ENCODE peak calls at places on chromosomes 16 and 17, in six cellular contexts. A, Q, G, L, B and H are unnamed samples.
A peak's percentile ranks its signal among the peaks of the same experiment; 100 is the strongest.

GRCh38 chr17:57898487-57899311 is 48.9 kb upstream of the MRPS23 start:
- DNase-seq in G (no peak), Q (peak; percentile 48), L (no peak), B (no peak), A (peak; percentile 51), H (peak; percentile 77)

GRCh38 chr16:81688182-81688581 is 90.9 kb upstream of the PLCG2 start:
- DNase-seq in G (no peak), Q (no peak), A (no peak), B (no peak), L (no peak), H (no peak)

GRCh38 chr17:73429440-73430164 is 117.8 kb upstream of the CDC42EP4 start:
- DNase-seq in A (peak; percentile 90), L (peak; percentile 10), Q (peak; percentile 79), B (peak; percentile 78), G (peak; percentile 77), H (peak; percentile 59)

GRCh38 chr16:14301150-14302030 is 230.3 kb downstream of the MRTFB start:
- DNase-seq in L (no peak), Q (peak; percentile 59), G (peak; percentile 79), B (peak; percentile 42), A (no peak), H (no peak)

GRCh38 chr17:77366558-77367245 is 225.9 kb downstream of the SEC14L1 start:
- DNase-seq in B (peak; percentile 25), G (no peak), L (no peak), Q (peak; percentile 43), A (no peak), H (no peak)

GRCh38 chr17:76354747-76355310 is 1.1 kb upstream of the PRPSAP1 start:
- DNase-seq in Q (no peak), A (no peak), L (no peak), G (peak; percentile 31), B (no peak), H (no peak)

GRCh38 chr17:17385502-17385901 is 82.3 kb downstream of the NT5M start:
- DNase-seq in Q (no peak), G (no peak), A (no peak), L (no peak), B (no peak), H (no peak)

GRCh38 chr17:62937636-62938035 is 28.4 kb upstream of the TANC2 start:
- DNase-seq in G (no peak), L (no peak), Q (no peak), A (no peak), B (no peak), H (no peak)

GRCh38 chr17:37493249-37494027 is 3.7 kb downstream of the DUSP14 start:
- DNase-seq in Q (no peak), G (no peak), B (no peak), L (no peak), A (no peak), H (no peak)

GRCh38 chr17:44012874-44013273 is 1.9 kb downstream of the TMEM101 start:
- DNase-seq in L (no peak), G (no peak), B (no peak), A (no peak), Q (no peak), H (no peak)

GRCh38 chr17:17575360-17576251 is 15.9 kb downstream of the PEMT start:
- DNase-seq in Q (peak; percentile 52), L (no peak), G (no peak), A (no peak), B (peak; percentile 54), H (no peak)

GRCh38 chr17:77831497-77832179 is 126.9 kb upstream of the TNRC6C start:
- DNase-seq in B (no peak), Q (no peak), L (no peak), G (no peak), A (no peak), H (no peak)

GRCh38 chr17:81009124-81009523 is 17.5 kb downstream of the CHMP6 start:
- DNase-seq in Q (no peak), A (no peak), G (no peak), B (no peak), L (no peak), H (no peak)

GRCh38 chr17:70484496-70484895 is 315.2 kb downstream of the KCNJ2 start:
- DNase-seq in A (no peak), G (no peak), B (no peak), L (no peak), Q (no peak), H (no peak)

GRCh38 chr16:4316732-4317461 is 1.0 kb downstream of the GLIS2 start:
- DNase-seq in G (peak; percentile 81), A (no peak), Q (peak; percentile 62), B (no peak), L (no peak), H (no peak)

GRCh38 chr16:86076606-86077005 is 177.6 kb downstream of the IRF8 start:
- DNase-seq in A (no peak), Q (no peak), L (no peak), B (no peak), G (no peak), H (no peak)

GRCh38 chr17:48540213-48540612 is 4.7 kb downstream of the HOXB2 start:
- DNase-seq in B (no peak), A (no peak), G (no peak), Q (no peak), L (no peak), H (no peak)

GRCh38 chr17:81511800-81512559 is 619 bp downstream of the ACTG1 start:
- DNase-seq in G (peak; percentile 64), A (no peak), L (no peak), Q (no peak), B (peak; percentile 22), H (no peak)

GRCh38 chr17:385195-385835 is 32.7 kb upstream of the RPH3AL start:
- DNase-seq in B (peak; percentile 44), G (peak; percentile 56), A (no peak), Q (peak; percentile 71), L (no peak), H (no peak)

GRCh38 chr17:66695098-66695497 is 139.8 kb upstream of the CACNG5 start:
- DNase-seq in G (no peak), B (no peak), A (no peak), Q (no peak), L (no peak), H (no peak)

GRCh38 chr16:86354641-86355040 is 155.7 kb upstream of the FOXF1 start:
- DNase-seq in B (no peak), Q (no peak), L (no peak), A (no peak), G (no peak), H (no peak)

GRCh38 chr16:85449195-85449884 is 163.8 kb upstream of the GSE1 start:
- DNase-seq in Q (no peak), L (no peak), B (no peak), G (no peak), A (no peak), H (peak; percentile 48)

GRCh38 chr16:2585651-2586081 is 47.8 kb downstream of the PDPK1 start:
- DNase-seq in A (no peak), G (no peak), L (no peak), Q (no peak), B (no peak), H (no peak)

GRCh38 chr17:40309938-40310510 is 1.0 kb downstream of the RARA start:
- DNase-seq in G (no peak), B (no peak), L (no peak), Q (no peak), A (no peak), H (peak; percentile 27)

GRCh38 chr17:49845210-49845782 is 2.6 kb downstream of the TAC4 start:
- DNase-seq in G (no peak), L (no peak), B (no peak), Q (peak; percentile 43), A (no peak), H (peak; percentile 35)

GRCh38 chr17:42325026-42325425 is 36.7 kb downstream of the STAT5A start:
- DNase-seq in G (peak; percentile 85), B (peak; percentile 67), L (no peak), Q (no peak), A (peak; percentile 43), H (peak; percentile 56)

GRCh38 chr17:37117743-37118142 is 169.0 kb downstream of the AATF start:
- DNase-seq in B (no peak), A (no peak), Q (no peak), G (no peak), L (no peak), H (no peak)

GRCh38 chr16:86996081-86996480 is 321.1 kb downstream of the C16orf95 start:
- DNase-seq in L (no peak), B (no peak), G (no peak), Q (no peak), A (no peak), H (no peak)

GRCh38 chr16:14133907-14134306 is 62.8 kb downstream of the MRTFB start:
- DNase-seq in G (no peak), L (no peak), B (no peak), A (no peak), Q (no peak), H (no peak)

GRCh38 chr16:4414187-4414909 is 2.0 kb downstream of the CORO7 start:
- DNase-seq in L (no peak), A (no peak), G (no peak), Q (no peak), B (no peak), H (no peak)

GRCh38 chr16:85637808-85638186 is 24.7 kb downstream of the GSE1 start:
- DNase-seq in A (no peak), B (no peak), L (no peak), G (no peak), Q (no peak), H (no peak)

GRCh38 chr16:23491490-23492391 is 18.6 kb downstream of the GGA2 start:
- DNase-seq in B (no peak), G (no peak), L (no peak), A (peak; percentile 47), Q (no peak), H (no peak)

GRCh38 chr17:47898246-47898645 is 2.2 kb downstream of the SP2 start:
- DNase-seq in Q (no peak), B (no peak), A (no peak), L (no peak), G (no peak), H (no peak)

GRCh38 chr17:7239091-7240027 is at the start of gene PHF23:
- DNase-seq in L (peak; percentile 96), B (peak; percentile 99), G (peak; percentile 100), Q (peak; percentile 99), A (peak; percentile 99), H (peak; percentile 100)
- TF ChIP-seq POLR2A in L (no peak), B (peak; percentile 80), G (peak; percentile 70), Q (peak; percentile 67), A (peak; percentile 89), H (peak; percentile 92)

GRCh38 chr16:55043499-55043898 is 112.8 kb downstream of the IRX5 start:
- DNase-seq in Q (no peak), L (no peak), A (no peak), B (no peak), G (no peak), H (no peak)
- TF ChIP-seq POLR2A in Q (no peak), L (no peak), A (no peak), B (no peak), G (no peak), H (no peak)

GRCh38 chr16:89822188-89823086 is 5.8 kb upstream of the SPIRE2 start:
- DNase-seq in G (no peak), B (no peak), A (no peak), L (no peak), Q (no peak), H (no peak)
- TF ChIP-seq POLR2A in G (no peak), B (no peak), A (no peak), L (no peak), Q (no peak), H (no peak)

GRCh38 chr16:27476240-27476639 is 73.5 kb downstream of the GTF3C1 start:
- DNase-seq in Q (no peak), L (no peak), B (no peak), G (no peak), A (no peak), H (no peak)
- TF ChIP-seq POLR2A in Q (no peak), L (no peak), B (no peak), G (no peak), A (no peak), H (no peak)